ENCODE peak calls at places on chromosomes 3 and 15, in nine cellular contexts. F is WTC11, A is left ventricle myocardium inferior, H is uterus, G is fibroblast of mammary gland, D is neural progenitor cell, E is upper lobe of right lung, N is dorsolateral prefrontal cortex, Q is cardiac muscle cell. J is an unnamed sample.
A peak's percentile ranks its signal among the peaks of the same experiment; 100 is the strongest.

GRCh38 chr3:124620600-124621063 is 109.6 kb upstream of the UMPS start:
- DNase-seq in E (no peak), G (peak; percentile 33), Q (no peak), F (no peak), D (no peak), A (no peak), N (no peak), H (no peak), J (no peak)

GRCh38 chr15:31276596-31277298 is 49.9 kb upstream of the KLF13 start:
- DNase-seq in N (peak; percentile 83), E (no peak), Q (no peak), H (no peak), G (no peak), F (peak; percentile 3), D (no peak), A (no peak), J (no peak)

GRCh38 chr3:21477896-21478295 is 273.1 kb downstream of the ZNF385D start:
- DNase-seq in G (peak; percentile 15), A (no peak), N (no peak), H (no peak), Q (no peak), E (no peak), D (no peak), F (no peak), J (no peak)

GRCh38 chr3:161096771-161097367 is 8.3 kb downstream of the B3GALNT1 start:
- DNase-seq in G (no peak), A (no peak), N (no peak), D (peak; percentile 43), F (peak; percentile 36), E (no peak), Q (peak; percentile 29), H (no peak), J (no peak)

GRCh38 chr3:23232016-23232415 is 28.9 kb downstream of the UBE2E2 start:
- DNase-seq in N (no peak), Q (no peak), F (no peak), A (no peak), H (no peak), G (no peak), E (no peak), D (no peak), J (no peak)

GRCh38 chr3:19891740-19892139 is 42.3 kb downstream of the EFHB start:
- DNase-seq in N (no peak), E (no peak), F (no peak), D (no peak), Q (no peak), A (no peak), G (peak; percentile 71), H (no peak), J (no peak)

GRCh38 chr15:74857082-74857655 is 14.2 kb upstream of the ULK3 start:
- DNase-seq in E (no peak), A (no peak), Q (no peak), N (no peak), D (no peak), F (no peak), H (no peak), G (no peak), J (no peak)

GRCh38 chr3:49415931-49416601 is 3.8 kb downstream of the TCTA start:
- DNase-seq in D (no peak), H (no peak), A (no peak), F (no peak), E (no peak), N (no peak), Q (no peak), G (no peak), J (no peak)

GRCh38 chr15:87365221-87365620 is 891.3 kb downstream of the NTRK3 start:
- DNase-seq in G (peak; percentile 74), A (no peak), E (no peak), Q (no peak), F (no peak), D (no peak), H (no peak), N (no peak), J (no peak)

GRCh38 chr3:13595485-13595884 is 46.6 kb downstream of the FBLN2 start:
- DNase-seq in F (peak; percentile 10), H (no peak), A (no peak), D (no peak), Q (no peak), N (no peak), E (no peak), G (no peak), J (no peak)

GRCh38 chr15:59296181-59296617 is 76.5 kb downstream of the MYO1E start:
- DNase-seq in F (no peak), A (no peak), H (no peak), Q (no peak), N (no peak), G (peak; percentile 97), D (no peak), E (no peak), J (no peak)

GRCh38 chr3:188832961-188833615 is 338.7 kb upstream of the TPRG1 start:
- DNase-seq in G (peak; percentile 56), A (no peak), F (no peak), D (peak; percentile 11), N (no peak), E (no peak), Q (no peak), H (no peak), J (no peak)

GRCh38 chr3:188832146-188832545 is 339.6 kb upstream of the TPRG1 start:
- DNase-seq in D (no peak), A (no peak), E (no peak), F (no peak), Q (no peak), G (peak; percentile 66), H (no peak), N (no peak), J (no peak)

GRCh38 chr3:188829577-188829976 is 342.2 kb upstream of the TPRG1 start:
- DNase-seq in E (no peak), G (no peak), Q (peak; percentile 10), N (no peak), F (no peak), D (no peak), A (no peak), H (no peak), J (no peak)

GRCh38 chr3:188830955-188831354 is 340.8 kb upstream of the TPRG1 start:
- DNase-seq in G (peak; percentile 44), F (no peak), A (no peak), N (no peak), H (no peak), D (no peak), Q (no peak), E (no peak), J (no peak)

GRCh38 chr3:188834349-188834748 is 337.4 kb upstream of the TPRG1 start:
- DNase-seq in F (no peak), Q (no peak), H (no peak), G (no peak), N (no peak), E (no peak), A (no peak), D (no peak), J (no peak)
- TF ChIP-seq CTCF in F (no peak), Q (no peak), H (no peak), G (no peak), N (no peak), E (no peak), A (no peak), D (no peak), J (no peak)

GRCh38 chr3:48268936-48269551 is 28.1 kb downstream of the ZNF589 start:
- DNase-seq in E (no peak), H (no peak), G (peak; percentile 73), D (no peak), A (no peak), F (no peak), N (no peak), Q (no peak), J (no peak)

GRCh38 chr3:48268381-48268935 is 27.6 kb downstream of the ZNF589 start:
- DNase-seq in D (no peak), H (no peak), E (no peak), G (peak; percentile 33), Q (no peak), F (no peak), A (no peak), N (no peak), J (no peak)

GRCh38 chr3:48267782-48268181 is 26.9 kb downstream of the ZNF589 start:
- DNase-seq in A (no peak), N (no peak), G (no peak), Q (no peak), H (no peak), D (no peak), F (no peak), E (no peak), J (no peak)

GRCh38 chr3:48270306-48270705 is 29.4 kb downstream of the ZNF589 start:
- DNase-seq in E (no peak), F (no peak), Q (no peak), D (no peak), G (no peak), H (no peak), N (peak; percentile 75), A (no peak), J (no peak)

GRCh38 chr3:48269592-48269991 is 28.7 kb downstream of the ZNF589 start:
- DNase-seq in A (no peak), G (no peak), D (no peak), N (no peak), Q (no peak), E (no peak), F (no peak), H (no peak), J (no peak)
- TF ChIP-seq CTCF in A (no peak), G (no peak), D (no peak), N (no peak), Q (no peak), E (no peak), F (no peak), H (no peak), J (no peak)

GRCh38 chr15:60614028-60614427 is 135.1 kb upstream of the ICE2 start:
- DNase-seq in H (no peak), G (no peak), Q (no peak), D (no peak), E (no peak), N (no peak), A (no peak), F (no peak), J (no peak)

GRCh38 chr15:60612400-60613048 is 133.6 kb upstream of the ICE2 start:
- DNase-seq in F (no peak), E (no peak), G (peak; percentile 31), D (no peak), N (no peak), H (no peak), Q (peak; percentile 46), A (no peak), J (no peak)

GRCh38 chr15:60616628-60617027 is 137.7 kb upstream of the ICE2 start:
- DNase-seq in H (no peak), D (no peak), N (no peak), A (no peak), F (no peak), E (no peak), G (no peak), Q (no peak), J (no peak)

GRCh38 chr15:60616147-60616546 is 137.2 kb upstream of the ICE2 start:
- DNase-seq in A (no peak), D (no peak), H (no peak), N (no peak), E (no peak), Q (no peak), F (no peak), G (no peak), J (no peak)

GRCh38 chr15:60614862-60615771 is 136.2 kb upstream of the ICE2 start:
- DNase-seq in N (no peak), H (no peak), E (no peak), D (peak; percentile 59), G (no peak), F (peak; percentile 33), A (no peak), Q (no peak), J (no peak)
- TF ChIP-seq CTCF in N (no peak), H (no peak), E (no peak), D (no peak), G (no peak), F (no peak), A (no peak), Q (no peak), J (no peak)

GRCh38 chr3:58529516-58530353 is 7.3 kb downstream of the ACOX2 start:
- DNase-seq in N (no peak), Q (peak; percentile 66), A (no peak), F (peak; percentile 88), H (no peak), D (peak; percentile 86), G (peak; percentile 27), E (no peak), J (peak; percentile 36)
- TF ChIP-seq CTCF in N (no peak), Q (peak; percentile 47), A (no peak), F (peak; percentile 32), H (no peak), D (peak; percentile 80), G (peak; percentile 41), E (no peak), J (peak; percentile 52)

J was measured in neural crest cell.